ENCODE peak calls at places on chromosome 22, in eight cellular contexts. L, G, Q, O, H, V, J and B are unnamed samples.

GRCh38 chr22:39496131-39496838 is 5.8 kb upstream of the MIEF1 start:
- DNase-seq in L (peak), G (peak), Q (peak), O (peak), H (peak), V (peak), J (peak), B (peak)

GRCh38 chr22:37486224-37486845 is at the start of gene MFNG:
- DNase-seq in L (peak), G (peak), Q (peak), O (peak), H (peak), V (peak), J (peak), B (peak)

GRCh38 chr22:40449676-40450035 is 79.3 kb downstream of the SGSM3 start:
- DNase-seq in L (peak), G (no peak), Q (peak), O (no peak), H (peak), V (peak), J (peak), B (no peak)

GRCh38 chr22:27972732-27973698 is 54.0 kb upstream of the PITPNB start:
- DNase-seq in L (peak), G (no peak), Q (peak), O (no peak), H (no peak), V (peak), J (peak), B (no peak)

GRCh38 chr22:39868741-39869140 is 24.8 kb downstream of the ENTHD1 start:
- DNase-seq in L (no peak), G (no peak), Q (no peak), O (no peak), H (no peak), V (no peak), J (no peak), B (no peak)

GRCh38 chr22:37334859-37335818 is 52.8 kb downstream of the CYTH4 start:
- DNase-seq in L (no peak), G (no peak), Q (no peak), O (no peak), H (no peak), V (no peak), J (no peak), B (peak)

GRCh38 chr22:33631777-33632176 is 288.5 kb downstream of the LARGE1 start:
- DNase-seq in L (no peak), G (no peak), Q (no peak), O (no peak), H (no peak), V (no peak), J (no peak), B (no peak)

GRCh38 chr22:37229805-37230672 is 14.0 kb downstream of the RAC2 start:
- DNase-seq in L (peak), G (peak), Q (peak), O (no peak), H (peak), V (peak), J (peak), B (no peak)

GRCh38 chr22:17303840-17304779 is 65.2 kb upstream of the CECR2 start:
- DNase-seq in L (no peak), G (peak), Q (no peak), O (no peak), H (no peak), V (no peak), J (no peak), B (no peak)

GRCh38 chr22:30196141-30196866 is 50.3 kb downstream of the LIF start:
- DNase-seq in L (peak), G (peak), Q (peak), O (peak), H (peak), V (peak), J (peak), B (no peak)

GRCh38 chr22:31080848-31081649 is at the start of gene SMTN:
- DNase-seq in L (peak), G (peak), Q (peak), O (peak), H (peak), V (peak), J (peak), B (peak)

GRCh38 chr22:36086170-36086490 is 57.5 kb upstream of the RBFOX2 start:
- DNase-seq in L (no peak), G (no peak), Q (no peak), O (no peak), H (no peak), V (no peak), J (no peak), B (no peak)

GRCh38 chr22:26461188-26461810 is 22.3 kb downstream of the HPS4 start:
- DNase-seq in L (no peak), G (peak), Q (peak), O (peak), H (peak), V (peak), J (peak), B (peak)

GRCh38 chr22:46763051-46763705 is 728 bp downstream of the TBC1D22A start:
- DNase-seq in L (peak), G (peak), Q (peak), O (no peak), H (no peak), V (peak), J (peak), B (no peak)

GRCh38 chr22:48758905-48759875 is 1068.5 kb downstream of the BRD1 start:
- DNase-seq in L (no peak), G (no peak), Q (no peak), O (no peak), H (no peak), V (no peak), J (no peak), B (no peak)

GRCh38 chr22:48318575-48319320 is 1508.9 kb downstream of the BRD1 start:
- DNase-seq in L (no peak), G (no peak), Q (no peak), O (no peak), H (no peak), V (no peak), J (no peak), B (no peak)

GRCh38 chr22:38239101-38239761 is 33.6 kb downstream of the TMEM184B start:
- DNase-seq in L (peak), G (no peak), Q (peak), O (peak), H (peak), V (peak), J (peak), B (no peak)

GRCh38 chr22:43167001-43167589 is 15.7 kb downstream of the TSPO start:
- DNase-seq in L (no peak), G (no peak), Q (no peak), O (no peak), H (no peak), V (no peak), J (no peak), B (no peak)

GRCh38 chr22:43162412-43163150 is 11.2 kb downstream of the TSPO start:
- DNase-seq in L (no peak), G (no peak), Q (no peak), O (no peak), H (no peak), V (no peak), J (no peak), B (no peak)

GRCh38 chr22:43166132-43166930 is 15.0 kb downstream of the TSPO start:
- DNase-seq in L (no peak), G (no peak), Q (no peak), O (no peak), H (no peak), V (no peak), J (no peak), B (no peak)

GRCh38 chr22:43163241-43163795 is 12.0 kb downstream of the TSPO start:
- DNase-seq in L (no peak), G (no peak), Q (no peak), O (no peak), H (no peak), V (no peak), J (no peak), B (no peak)

GRCh38 chr22:43164636-43165035 is 13.3 kb downstream of the TSPO start:
- DNase-seq in L (no peak), G (no peak), Q (no peak), O (no peak), H (no peak), V (no peak), J (no peak), B (no peak)
- TF ChIP-seq CTCF in L (no peak), G (no peak), Q (no peak), O (no peak), H (no peak), V (no peak), J (no peak), B (no peak)

GRCh38 chr22:25366408-25366807 is 147.0 kb downstream of the CRYBB2 start:
- DNase-seq in L (no peak), G (no peak), Q (no peak), O (no peak), H (no peak), V (peak), J (no peak), B (no peak)
- TF ChIP-seq CTCF in L (no peak), G (no peak), Q (no peak), O (no peak), H (no peak), V (no peak), J (no peak), B (peak)

GRCh38 chr22:44988671-44989070 is 21.1 kb downstream of the PHF21B start:
- DNase-seq in L (no peak), G (no peak), Q (no peak), O (no peak), H (peak), V (no peak), J (no peak), B (no peak)
- TF ChIP-seq CTCF in L (peak), G (no peak), Q (no peak), O (no peak), H (no peak), V (peak), J (no peak), B (peak)

GRCh38 chr22:23806837-23807236 is 20.1 kb downstream of the SMARCB1 start:
- DNase-seq in L (no peak), G (no peak), Q (no peak), O (no peak), H (no peak), V (no peak), J (no peak), B (no peak)
- TF ChIP-seq CTCF in L (no peak), G (no peak), Q (no peak), O (no peak), H (no peak), V (no peak), J (no peak), B (no peak)

DNA sequence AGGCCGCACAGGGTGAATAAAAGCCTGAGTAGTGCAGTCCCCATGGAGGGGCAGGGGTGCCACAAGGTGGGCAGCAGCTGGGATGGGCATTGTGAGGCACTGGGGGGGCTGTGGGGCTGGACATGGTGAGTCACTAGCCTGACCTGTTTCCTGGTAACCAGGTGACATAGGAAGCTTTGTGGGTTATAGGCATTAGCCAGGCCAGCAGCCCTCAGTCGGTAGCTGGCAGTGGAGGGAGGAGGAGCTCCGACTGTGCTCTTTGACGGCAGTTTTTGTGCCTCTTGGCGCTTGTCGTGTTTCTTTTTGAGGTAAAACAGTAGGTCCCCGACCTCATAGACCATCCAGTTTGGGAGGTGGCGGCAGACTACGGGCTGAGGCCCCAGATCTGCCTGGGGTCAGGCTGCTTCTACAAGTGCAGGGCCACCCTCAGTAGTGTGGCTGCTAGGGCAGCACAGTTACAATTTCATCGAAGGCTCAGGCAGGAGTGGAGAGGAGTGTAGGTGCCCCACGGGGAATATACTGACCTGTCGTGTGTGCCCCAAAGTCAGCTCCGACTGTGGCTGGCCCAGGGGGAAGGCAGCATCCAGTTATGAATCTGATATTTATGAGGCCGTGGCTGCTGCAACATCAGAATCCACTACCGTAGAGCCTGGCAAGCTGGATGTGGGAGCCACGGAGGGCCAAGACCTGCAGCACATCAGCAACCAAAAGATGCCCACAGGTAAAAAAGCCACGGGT is 107.7 kb downstream of the CRYBB2 start:
- DNase-seq in L (no peak), G (no peak), Q (no peak), O (no peak), H (no peak), V (no peak), J (no peak), B (no peak)
- TF ChIP-seq CTCF in L (no peak), G (no peak), Q (no peak), O (no peak), H (no peak), V (no peak), J (no peak), B (no peak)

GRCh38 chr22:45154383-45154782 is 9.3 kb upstream of the NUP50 start:
- DNase-seq in L (no peak), G (no peak), Q (peak), O (no peak), H (no peak), V (peak), J (peak), B (no peak)
- TF ChIP-seq CTCF in L (no peak), G (no peak), Q (no peak), O (no peak), H (no peak), V (no peak), J (no peak), B (no peak)

DNA sequence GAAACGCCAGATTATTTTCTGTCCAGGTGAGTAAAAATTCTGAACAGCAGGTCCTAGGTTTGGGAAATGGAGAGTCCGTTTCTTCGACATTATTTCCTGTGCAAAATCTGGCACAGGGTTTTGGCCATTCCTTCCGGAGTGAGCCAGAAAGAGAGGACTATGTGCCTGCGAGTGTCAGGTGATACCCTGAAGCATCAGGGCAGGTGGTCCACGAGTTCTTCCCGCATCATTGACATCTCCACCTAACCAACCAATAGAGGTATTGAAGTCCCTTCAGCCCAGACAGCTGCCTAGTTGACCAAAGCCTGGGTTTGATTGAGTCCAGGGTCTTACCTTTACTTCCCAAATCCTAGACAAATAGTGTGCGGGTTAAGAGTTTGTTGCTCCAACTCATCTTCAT is 808 bp downstream of the SNAP29 start:
- DNase-seq in L (no peak), G (no peak), Q (no peak), O (no peak), H (no peak), V (no peak), J (no peak), B (no peak)
- TF ChIP-seq CTCF in L (no peak), G (no peak), Q (no peak), O (no peak), H (no peak), V (no peak), J (no peak), B (no peak)

GRCh38 chr22:22767876-22768602 is 119.6 kb upstream of the IGLL5 start:
- DNase-seq in L (no peak), G (no peak), Q (no peak), O (no peak), H (peak), V (peak), J (peak), B (no peak)
- TF ChIP-seq CTCF in L (no peak), G (no peak), Q (no peak), O (no peak), H (no peak), V (no peak), J (peak), B (peak)